ENCODE peak calls at places on chromosome 18, in ten cellular contexts. R is K562, H is right lobe of liver, G is IMR-90, Z is gastrocnemius medialis, L is suprapubic skin, N is sigmoid colon, Y is body of pancreas, M is tibial nerve, D is NB4. F is an unnamed sample.

GRCh38 chr18:48072428-48073204 is 142.2 kb upstream of the SMAD2 start:
- DNase-seq in R (no peak), H (no peak), G (no peak), Z (peak), L (no peak), N (no peak), Y (no peak), M (no peak), D (no peak), F (no peak)

GRCh38 chr18:10401489-10401888 is 52.9 kb upstream of the APCDD1 start:
- DNase-seq in R (no peak), H (no peak), G (peak), Z (no peak), L (no peak), N (no peak), Y (no peak), M (no peak), D (peak), F (no peak)

GRCh38 chr18:31487251-31488015 is 10.5 kb upstream of the DSG2 start:
- DNase-seq in R (no peak), H (no peak), G (peak), Z (no peak), L (no peak), N (no peak), Y (no peak), M (no peak), D (no peak), F (no peak)

GRCh38 chr18:26301681-26302080 is 75.4 kb downstream of the TAF4B start:
- DNase-seq in R (no peak), H (no peak), G (no peak), Z (no peak), L (no peak), N (no peak), Y (no peak), M (no peak), D (peak), F (no peak)

GRCh38 chr18:26574958-26575864 is 26.9 kb upstream of the KCTD1 start:
- DNase-seq in R (no peak), H (peak), G (peak), Z (peak), L (no peak), N (peak), Y (peak), M (peak), D (peak), F (peak)

GRCh38 chr18:70289351-70290330 is 796 bp downstream of the SOCS6 start:
- DNase-seq in R (peak), H (peak), G (peak), Z (no peak), L (no peak), N (no peak), Y (peak), M (no peak), D (peak), F (peak)

GRCh38 chr18:46035701-46036680 is 36.1 kb downstream of the PSTPIP2 start:
- DNase-seq in R (no peak), H (no peak), G (peak), Z (no peak), L (no peak), N (no peak), Y (no peak), M (no peak), D (no peak), F (no peak)

GRCh38 chr18:66900837-66901236 is 296.9 kb upstream of the CDH19 start:
- DNase-seq in R (no peak), H (no peak), G (no peak), Z (no peak), L (no peak), N (no peak), Y (no peak), M (no peak), D (no peak), F (no peak)

GRCh38 chr18:31102020-31102684 is at the start of gene DSC2:
- DNase-seq in R (peak), H (peak), G (no peak), Z (no peak), L (peak), N (no peak), Y (peak), M (no peak), D (no peak), F (peak)

GRCh38 chr18:42583197-42583776 is 532.2 kb downstream of the RIT2 start:
- DNase-seq in R (no peak), H (no peak), G (no peak), Z (no peak), L (no peak), N (no peak), Y (no peak), M (no peak), D (no peak), F (no peak)

GRCh38 chr18:57784034-57784815 is 18.9 kb downstream of the ATP8B1 start:
- DNase-seq in R (peak), H (no peak), G (peak), Z (no peak), L (no peak), N (no peak), Y (no peak), M (no peak), D (peak), F (no peak)
- TF ChIP-seq POLR2A in R (no peak), H (no peak), G (no peak), Z (no peak), L (no peak), N (no peak), Y (no peak), M (no peak), D (no peak), F (no peak)

GRCh38 chr18:51193621-51194287 is 3.7 kb downstream of the MEX3C start:
- DNase-seq in R (no peak), H (no peak), G (peak), Z (no peak), L (no peak), N (no peak), Y (no peak), M (no peak), D (no peak), F (no peak)

GRCh38 chr18:51188024-51188701 is 9.3 kb downstream of the MEX3C start:
- DNase-seq in R (no peak), H (no peak), G (no peak), Z (no peak), L (no peak), N (no peak), Y (no peak), M (no peak), D (no peak), F (no peak)

GRCh38 chr18:51191139-51191717 is 6.3 kb downstream of the MEX3C start:
- DNase-seq in R (no peak), H (no peak), G (no peak), Z (no peak), L (no peak), N (no peak), Y (no peak), M (no peak), D (no peak), F (no peak)

GRCh38 chr18:51192026-51192425 is 5.5 kb downstream of the MEX3C start:
- DNase-seq in R (no peak), H (no peak), G (no peak), Z (no peak), L (no peak), N (no peak), Y (no peak), M (no peak), D (no peak), F (no peak)

GRCh38 chr18:51190000-51190399 is 7.5 kb downstream of the MEX3C start:
- DNase-seq in R (no peak), H (no peak), G (no peak), Z (no peak), L (no peak), N (no peak), Y (no peak), M (no peak), D (no peak), F (no peak)
- H3K4me3 ChIP-seq in R (no peak), H (no peak), G (no peak), Z (no peak), L (no peak), N (no peak), Y (no peak), M (no peak), D (no peak), F (no peak)

GRCh38 chr18:13612111-13612997 is 114.0 kb downstream of the FAM210A start:
- DNase-seq in R (no peak), H (no peak), G (no peak), Z (no peak), L (no peak), N (peak), Y (no peak), M (no peak), D (peak), F (peak)
- TF ChIP-seq POLR2A in R (no peak), H (no peak), G (no peak), Z (no peak), L (no peak), N (no peak), Y (no peak), M (no peak), D (no peak), F (no peak)

DNA sequence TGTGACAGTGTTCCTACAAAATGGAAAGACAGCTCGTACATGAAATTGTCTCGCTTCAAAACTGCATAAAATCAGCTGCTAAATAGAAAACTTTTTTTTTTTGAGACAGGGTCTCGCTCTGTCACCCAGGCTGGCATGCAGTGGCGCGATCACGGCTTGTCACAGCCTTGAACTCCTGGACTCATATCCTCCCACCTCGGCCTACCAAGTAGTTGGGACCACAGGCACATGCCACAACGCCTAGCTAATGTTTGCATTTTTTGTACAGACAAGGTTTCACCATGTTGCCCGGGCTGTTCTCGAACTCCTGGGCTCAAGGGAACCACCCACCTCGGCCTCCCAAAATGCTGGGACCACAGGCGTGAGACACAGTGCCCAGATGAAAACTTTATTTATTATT is 3.2 kb downstream of the TXNL4A start:
- DNase-seq in R (no peak), H (no peak), G (no peak), Z (no peak), L (no peak), N (no peak), Y (no peak), M (no peak), D (no peak), F (no peak)
- H3K4me3 ChIP-seq in R (no peak), H (no peak), G (no peak), Z (no peak), L (no peak), N (no peak), Y (no peak), M (no peak), D (peak), F (no peak)

DNA sequence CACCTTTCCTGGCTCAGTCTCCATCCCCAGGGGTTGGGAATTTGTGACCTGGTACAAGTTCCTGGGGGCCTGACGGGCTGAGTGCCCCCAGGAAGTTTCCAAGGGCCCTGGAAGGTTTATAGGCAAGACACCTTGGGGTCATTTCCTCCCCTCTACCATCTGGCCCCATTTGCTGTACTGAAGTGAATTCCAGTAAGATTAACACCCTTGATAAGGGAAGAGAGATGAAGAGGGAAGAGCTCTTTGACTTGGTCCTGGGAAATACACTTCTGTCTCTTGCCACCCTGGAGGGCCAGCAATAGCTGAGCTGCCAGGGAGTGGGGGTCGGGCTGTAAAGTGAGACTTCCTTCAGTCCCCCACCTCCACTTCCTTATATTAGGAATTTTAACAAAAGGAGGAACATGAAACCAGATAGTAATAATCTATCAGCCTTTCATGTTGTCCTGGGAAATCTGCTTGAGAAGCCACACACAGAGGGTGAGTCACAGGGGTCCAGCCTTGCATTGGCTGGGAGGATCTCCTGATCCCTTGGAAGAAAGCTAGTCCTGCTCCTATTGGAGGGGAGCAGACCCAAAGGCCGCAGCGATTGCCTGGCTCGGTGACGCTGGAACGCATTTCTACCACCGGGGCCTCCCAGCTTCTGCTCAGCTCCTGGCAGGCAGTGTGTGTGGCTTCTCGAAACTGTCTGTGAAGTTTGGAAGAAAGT is 87.4 kb downstream of the ACAA2 start:
- DNase-seq in R (peak), H (peak), G (peak), Z (peak), L (peak), N (peak), Y (peak), M (peak), D (peak), F (peak)
- TF ChIP-seq POLR2A in R (no peak), H (no peak), G (peak), Z (no peak), L (no peak), N (no peak), Y (no peak), M (no peak), D (no peak), F (no peak)

DNA sequence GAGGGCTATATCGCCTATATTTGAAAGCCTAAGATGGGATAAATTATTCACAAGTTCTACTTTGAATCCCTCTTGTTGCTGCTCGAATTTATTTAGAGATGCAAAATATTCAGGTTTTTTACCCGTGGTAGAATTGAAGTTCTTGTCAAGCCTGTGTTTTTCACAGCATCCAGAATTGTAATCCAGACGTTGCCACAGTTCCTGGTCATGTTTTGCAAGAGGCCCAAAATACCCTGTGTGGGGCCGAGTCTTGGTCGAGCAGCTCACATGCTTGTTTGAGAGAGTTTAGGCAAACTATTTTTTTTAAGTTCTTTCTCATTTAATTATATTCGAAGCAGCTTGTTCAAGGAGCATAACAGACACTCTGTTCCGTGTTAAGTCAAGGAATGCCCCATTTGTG is 2.6 kb downstream of the SALL3 start:
- DNase-seq in R (no peak), H (no peak), G (no peak), Z (no peak), L (no peak), N (no peak), Y (no peak), M (no peak), D (peak), F (no peak)
- H3K4me3 ChIP-seq in R (no peak), H (no peak), G (no peak), Z (no peak), L (no peak), N (no peak), Y (no peak), M (no peak), D (no peak), F (no peak)